ENCODE peak calls at places on chromosomes 6 and 20, in five cellular contexts. O is fibroblast of pulmonary artery, U is body of pancreas, R is SK-N-SH, N is fibroblast of lung. I is an unnamed sample.

GRCh38 chr6:80003841-80004198 is 629 bp upstream of the TTK start:
- DNase-seq in O (no peak), U (no peak), R (peak; percentile 27), N (no peak), I (no peak)

GRCh38 chr20:44450279-44450937 is 25.3 kb upstream of the TTPAL start:
- DNase-seq in O (no peak), U (no peak), R (no peak), N (no peak), I (no peak)

GRCh38 chr20:51156041-51156795 is 133.3 kb upstream of the KCNG1 start:
- DNase-seq in O (peak; percentile 93), U (no peak), R (peak; percentile 77), N (peak; percentile 17), I (no peak)

GRCh38 chr6:57226221-57226620 is 4.1 kb upstream of the RAB23 start:
- DNase-seq in O (no peak), U (no peak), R (no peak), N (peak; percentile 36), I (no peak)

GRCh38 chr6:81636930-81637568 is 115.4 kb downstream of the TENT5A start:
- DNase-seq in O (no peak), U (no peak), R (no peak), N (no peak), I (no peak)

GRCh38 chr20:46715292-46715756 is 5.9 kb downstream of the SLC2A10 start:
- DNase-seq in O (peak; percentile 83), U (no peak), R (no peak), N (peak; percentile 65), I (no peak)

GRCh38 chr6:36727491-36728021 is 29.9 kb downstream of the RAB44 start:
- DNase-seq in O (peak; percentile 14), U (no peak), R (no peak), N (peak; percentile 52), I (no peak)

GRCh38 chr6:37987008-37987407 is 167.5 kb downstream of the ZFAND3 start:
- DNase-seq in O (peak; percentile 52), U (no peak), R (no peak), N (peak; percentile 70), I (no peak)

GRCh38 chr6:19551611-19552010 is 285.6 kb upstream of the ID4 start:
- DNase-seq in O (no peak), U (no peak), R (no peak), N (peak; percentile 6), I (no peak)

GRCh38 chr20:16556299-16556698 is 16.9 kb downstream of the KIF16B start:
- DNase-seq in O (peak; percentile 42), U (no peak), R (no peak), N (no peak), I (no peak)

GRCh38 chr6:129661478-129662405 is 48.2 kb downstream of the ARHGAP18 start:
- DNase-seq in O (no peak), U (no peak), R (no peak), N (no peak), I (peak; percentile 60)

GRCh38 chr6:66421570-66421969 is 714.5 kb upstream of the EYS start:
- DNase-seq in O (peak; percentile 1), U (no peak), R (no peak), N (no peak), I (peak; percentile 53)

GRCh38 chr6:10588562-10589428 is 67.6 kb downstream of the GCNT2 start:
- DNase-seq in O (no peak), U (no peak), R (no peak), N (no peak), I (no peak)
- H3K4me3 ChIP-seq in O (no peak overlapping the region), U (no peak overlapping the region), R (no peak overlapping the region), N (no peak overlapping the region), I (no peak overlapping the region)

DNA sequence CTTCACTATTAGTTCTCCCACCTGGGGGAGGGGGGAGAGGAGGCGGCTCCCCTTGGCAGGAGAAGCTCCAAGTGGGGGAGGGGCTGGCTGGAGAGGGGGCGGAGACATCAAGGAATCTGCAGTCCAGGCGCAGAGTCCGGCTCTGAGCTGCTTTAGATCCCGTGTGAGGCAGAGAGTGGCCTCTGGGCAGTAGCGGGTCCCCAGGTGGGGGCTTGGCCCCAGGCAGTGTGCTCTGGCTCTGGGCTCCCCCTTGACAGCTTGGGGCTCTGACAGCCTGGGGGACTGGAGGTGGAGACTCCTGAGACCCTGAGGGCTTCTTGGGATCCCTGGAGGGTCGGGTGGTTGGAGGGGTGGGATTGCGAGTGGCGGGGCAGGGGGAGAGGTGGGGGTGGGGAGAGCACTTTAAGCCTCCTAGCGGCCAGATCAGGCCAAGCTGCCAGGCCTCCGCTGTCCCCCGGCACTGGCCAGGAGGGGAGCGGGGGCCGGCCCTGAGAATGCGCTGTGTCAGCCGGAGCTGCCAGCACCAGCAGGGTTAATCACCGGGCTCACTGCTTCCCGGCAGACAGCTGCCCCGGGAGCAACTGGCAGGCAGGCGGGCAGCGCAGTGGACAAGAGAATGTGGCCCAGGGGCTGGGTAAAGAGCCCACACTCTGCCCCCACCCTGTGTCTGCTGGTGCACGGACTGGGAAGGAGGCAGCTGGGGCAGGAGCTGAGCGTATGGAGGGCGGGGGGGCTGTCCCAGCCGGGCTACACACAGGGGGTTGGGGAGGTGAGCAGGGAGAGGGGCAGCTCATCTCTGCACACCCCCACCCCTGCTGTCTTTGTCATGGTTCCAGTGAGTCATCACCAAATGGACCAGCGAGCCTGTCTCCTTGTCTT is 1.8 kb upstream of the LAMA5 start:
- DNase-seq in O (peak; percentile 51), U (peak; percentile 54), R (peak; percentile 89), N (peak; percentile 51), I (no peak)
- H3K4me3 ChIP-seq in O (no peak overlapping the region), U (no peak overlapping the region), R (peak overlapping the region; percentile 35), N (no peak overlapping the region), I (no peak overlapping the region)

GRCh38 chr6:43699564-43700186 is 12.1 kb upstream of the MRPS18A start:
- DNase-seq in O (peak; percentile 81), U (no peak), R (no peak), N (peak; percentile 27), I (no peak)
- H3K4me3 ChIP-seq in O (no peak overlapping the region), U (no peak overlapping the region), R (no peak overlapping the region), N (no peak overlapping the region), I (no peak overlapping the region)

GRCh38 chr6:94733066-94733465 is 844.3 kb upstream of the MANEA start:
- DNase-seq in O (no peak), U (no peak), R (no peak), N (no peak), I (peak; percentile 23)
- H3K4me3 ChIP-seq in O (no peak overlapping the region), U (no peak overlapping the region), R (no peak overlapping the region), N (no peak overlapping the region), I (no peak overlapping the region)

GRCh38 chr20:42020316-42020715 is 402.1 kb upstream of the CHD6 start:
- DNase-seq in O (no peak), U (no peak), R (no peak), N (no peak), I (no peak)
- H3K4me3 ChIP-seq in O (no peak overlapping the region), U (no peak overlapping the region), R (no peak overlapping the region), N (no peak overlapping the region), I (no peak overlapping the region)